ENCODE peak calls at places on chromosomes 13 and 19, in seven cellular contexts. I is uterus; Q is neural progenitor cell; B is CD8-positive, alpha-beta memory T cell; P is bronchial epithelial cell; U is esophagus muscularis mucosa; H is CD4-positive, alpha-beta memory T cell. Z is an unnamed sample. For H3K27me3, the result is how much of the 10 kb centered on the place peaks cover.

GRCh38 chr13:79724348-79725103 is 243.6 kb downstream of the NDFIP2 start:
- DNase-seq in I (no peak), Q (no peak), B (no peak), P (no peak), U (no peak), H (no peak), Z (peak)

GRCh38 chr13:96091164-96091931 is 1.4 kb downstream of the HS6ST3 start:
- DNase-seq in I (peak), Q (peak), B (no peak), P (no peak), U (no peak), H (no peak), Z (peak)

GRCh38 chr13:76822691-76823267 is 63.4 kb downstream of the KCTD12 start:
- DNase-seq in I (no peak), Q (no peak), B (no peak), P (peak), U (no peak), H (peak), Z (no peak)

GRCh38 chr19:48738557-48739399 is 1.6 kb downstream of the RASIP1 start:
- DNase-seq in I (peak), Q (peak), B (peak), P (peak), U (peak), H (peak), Z (peak)

GRCh38 chr19:46901701-46902401 is 41.1 kb downstream of the ARHGAP35 start:
- DNase-seq in I (no peak), Q (no peak), B (no peak), P (no peak), U (no peak), H (no peak), Z (no peak)

GRCh38 chr13:24500977-24501376 is 11.6 kb downstream of the PARP4 start:
- DNase-seq in I (no peak), Q (no peak), B (no peak), P (peak), U (no peak), H (no peak), Z (no peak)

GRCh38 chr19:4362871-4363545 is 19.6 kb downstream of the MPND start:
- DNase-seq in I (no peak), Q (peak), B (no peak), P (no peak), U (no peak), H (no peak), Z (no peak)

GRCh38 chr19:19548915-19549537 is 11.0 kb downstream of the CILP2 start:
- DNase-seq in I (no peak), Q (no peak), B (no peak), P (no peak), U (no peak), H (no peak), Z (no peak)

GRCh38 chr19:17292301-17293074 is 10.7 kb downstream of the ABHD8 start:
- DNase-seq in I (peak), Q (peak), B (peak), P (peak), U (peak), H (peak), Z (peak)

GRCh38 chr13:48446454-48446853 is 33.5 kb upstream of the LPAR6 start:
- DNase-seq in I (no peak), Q (no peak), B (no peak), P (peak), U (no peak), H (no peak), Z (no peak)

GRCh38 chr13:86446311-86446710 is 647.1 kb upstream of the SLITRK6 start:
- DNase-seq in I (no peak), Q (peak), B (no peak), P (peak), U (no peak), H (no peak), Z (no peak)

GRCh38 chr13:30373727-30374126 is 48.6 kb upstream of the UBE2L5 start:
- DNase-seq in I (no peak), Q (no peak), B (peak), P (no peak), U (no peak), H (no peak), Z (no peak)

GRCh38 chr13:51614350-51614786 is 30.1 kb downstream of the WDFY2 start:
- DNase-seq in I (no peak), Q (no peak), B (peak), P (no peak), U (no peak), H (peak), Z (no peak)

GRCh38 chr13:37163626-37164365 is 58.3 kb upstream of the CSNK1A1L start:
- DNase-seq in I (no peak), Q (no peak), B (no peak), P (no peak), U (no peak), H (no peak), Z (no peak)

GRCh38 chr13:110396913-110397379 is 89.9 kb downstream of the COL4A2 start:
- DNase-seq in I (peak), Q (no peak), B (no peak), P (peak), U (peak), H (no peak), Z (no peak)

GRCh38 chr13:45511310-45512147 is 46.8 kb downstream of the COG3 start:
- DNase-seq in I (no peak), Q (peak), B (no peak), P (peak), U (no peak), H (peak), Z (peak)

GRCh38 chr19:11227201-11227886 is 12.1 kb upstream of the ANGPTL8 start:
- DNase-seq in I (no peak), Q (peak), B (no peak), P (peak), U (no peak), H (no peak), Z (peak)

GRCh38 chr19:8578642-8579265 is 1.5 kb upstream of the MYO1F start:
- DNase-seq in I (peak), Q (peak), B (peak), P (peak), U (peak), H (peak), Z (peak)

GRCh38 chr19:9848060-9848459 is 12.9 kb downstream of the PIN1 start:
- DNase-seq in I (no peak), Q (peak), B (no peak), P (no peak), U (no peak), H (peak), Z (no peak)

GRCh38 chr19:49741210-49741844 is 21.8 kb downstream of the TSKS start:
- DNase-seq in I (no peak), Q (no peak), B (no peak), P (no peak), U (no peak), H (no peak), Z (no peak)

GRCh38 chr19:37809366-37809765 is 30.0 kb upstream of the ZNF573 start:
- DNase-seq in I (no peak), Q (no peak), B (no peak), P (no peak), U (no peak), H (no peak), Z (no peak)

GRCh38 chr13:113947321-113948033 is 26.4 kb downstream of the C13orf46 start:
- DNase-seq in I (peak), Q (peak), B (no peak), P (peak), U (no peak), H (no peak), Z (no peak)

GRCh38 chr19:2207991-2208860 is 27.9 kb downstream of the PLEKHJ1 start:
- DNase-seq in I (peak), Q (peak), B (peak), P (peak), U (no peak), H (no peak), Z (no peak)

GRCh38 chr13:37681295-37682032 is 82.9 kb upstream of the POSTN start:
- DNase-seq in I (no peak), Q (no peak), B (no peak), P (no peak), U (no peak), H (no peak), Z (no peak)

GRCh38 chr13:111903143-111903542 is 163.8 kb upstream of the SOX1 start:
- DNase-seq in I (no peak), Q (no peak), B (no peak), P (no peak), U (peak), H (no peak), Z (no peak)

GRCh38 chr13:31056650-31057275 is 104.9 kb downstream of the HSPH1 start:
- DNase-seq in I (no peak), Q (no peak), B (no peak), P (no peak), U (no peak), H (no peak), Z (no peak)

GRCh38 chr13:70473912-70474311 is 365.7 kb upstream of the KLHL1 start:
- DNase-seq in I (no peak), Q (no peak), B (no peak), P (no peak), U (no peak), H (no peak), Z (no peak)

GRCh38 chr19:3494559-3494958 is 5.9 kb downstream of the DOHH start:
- DNase-seq in I (no peak), Q (no peak), B (no peak), P (no peak), U (no peak), H (peak), Z (no peak)

GRCh38 chr13:59094149-59094548 is 1069.6 kb downstream of the DIAPH3 start:
- DNase-seq in I (no peak), Q (no peak), B (no peak), P (peak), U (no peak), H (no peak), Z (no peak)

GRCh38 chr13:83881031-83881727 is 1.1 kb downstream of the SLITRK1 start:
- DNase-seq in I (no peak), Q (peak), B (no peak), P (no peak), U (no peak), H (no peak), Z (no peak)

GRCh38 chr13:83882626-83882959 is 319 bp upstream of the SLITRK1 start:
- DNase-seq in I (no peak), Q (no peak), B (no peak), P (no peak), U (no peak), H (no peak), Z (no peak)

GRCh38 chr13:83880275-83881027 is 1.8 kb downstream of the SLITRK1 start:
- DNase-seq in I (no peak), Q (peak), B (no peak), P (no peak), U (no peak), H (no peak), Z (no peak)

GRCh38 chr13:83883061-83883523 is 818 bp upstream of the SLITRK1 start:
- DNase-seq in I (no peak), Q (peak), B (no peak), P (no peak), U (no peak), H (no peak), Z (no peak)

DNA sequence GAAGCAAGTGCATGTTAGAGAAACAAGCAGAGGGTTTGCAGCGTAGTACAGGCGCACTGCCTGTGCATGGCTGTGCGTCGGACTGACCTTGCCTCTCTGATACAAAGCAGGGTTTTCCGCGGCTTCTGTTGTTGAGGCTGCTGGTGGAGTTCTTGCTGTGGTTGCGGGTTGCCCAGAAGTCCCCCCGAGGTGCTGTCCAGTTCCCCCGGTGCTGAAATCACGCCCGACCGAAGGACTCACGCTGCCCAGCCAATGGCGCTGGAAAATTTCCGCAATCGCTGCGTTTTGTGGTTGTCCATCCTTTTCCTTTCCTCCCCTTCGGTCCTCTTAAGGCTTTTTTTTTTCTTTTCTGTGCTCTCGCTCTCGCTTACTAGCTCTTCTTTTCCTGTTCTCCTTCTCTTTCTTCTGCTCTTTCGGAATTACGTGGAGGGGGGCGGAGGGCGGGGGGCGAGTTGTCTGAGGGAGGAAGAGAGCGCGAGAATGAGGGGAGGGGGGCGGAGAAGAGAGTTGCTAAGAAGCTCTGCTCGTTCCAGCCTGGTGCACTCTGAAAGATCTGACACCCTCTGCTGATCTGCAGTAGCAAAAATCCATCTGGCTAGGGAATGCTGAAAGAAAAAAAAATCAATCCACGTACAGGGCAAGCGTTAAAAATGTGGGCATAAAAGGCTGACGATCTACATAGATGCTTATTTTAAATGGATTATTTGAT is at the start of gene SLITRK1:
- DNase-seq in I (no peak), Q (peak), B (no peak), P (peak), U (no peak), H (peak), Z (peak)
- H3K27me3 ChIP-seq in I (under half), Q (half or more), B (under half), P (under half), U (under half), H (under half), Z (under half)

DNA sequence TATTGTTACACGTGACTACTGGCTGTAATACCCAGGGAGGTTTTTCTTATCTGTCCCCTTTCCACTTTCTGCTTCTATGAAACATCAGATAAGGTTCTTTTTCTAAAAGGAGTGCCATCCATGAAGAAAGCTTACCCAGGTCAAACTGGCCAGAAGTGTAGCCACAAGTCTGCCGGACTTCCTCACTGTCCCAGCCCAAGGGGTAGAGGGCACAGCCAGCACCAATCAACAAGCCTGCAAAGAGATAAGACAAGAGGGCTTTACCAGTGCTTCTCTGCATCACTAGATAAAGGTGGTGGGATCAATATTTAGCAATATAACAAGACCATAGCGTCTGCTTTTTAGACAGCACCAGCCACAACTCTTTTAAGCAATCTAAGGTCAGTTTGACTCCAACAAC is 224.7 kb downstream of the LHFPL6 start:
- DNase-seq in I (no peak), Q (no peak), B (no peak), P (no peak), U (no peak), H (no peak), Z (no peak)
- H3K27me3 ChIP-seq in I (under half), Q (under half), B (under half), P (under half), U (under half), H (under half), Z (under half)

GRCh38 chr19:29745253-29745652 is 30.2 kb upstream of the C19orf12 start:
- DNase-seq in I (no peak), Q (peak), B (no peak), P (no peak), U (no peak), H (no peak), Z (peak)
- H3K27me3 ChIP-seq in I (under half), Q (under half), B (under half), P (under half), U (under half), H (under half), Z (under half)

GRCh38 chr13:40928980-40929379 is 90.1 kb downstream of the ELF1 start:
- DNase-seq in I (no peak), Q (no peak), B (no peak), P (no peak), U (no peak), H (no peak), Z (no peak)
- H3K27me3 ChIP-seq in I (under half), Q (under half), B (under half), P (under half), U (under half), H (under half), Z (under half)

GRCh38 chr13:97238432-97238831 is 16.3 kb downstream of the MBNL2 start:
- DNase-seq in I (no peak), Q (no peak), B (no peak), P (no peak), U (no peak), H (no peak), Z (no peak)
- H3K27me3 ChIP-seq in I (under half), Q (under half), B (under half), P (under half), U (under half), H (under half), Z (under half)

Z was measured in HAP-1.